ENCODE peak calls at places on chromosomes 3 and 15, in seven cellular contexts. One of them, this sample, is unnamed.

GRCh38 chr3:46990573-46991374 is 11.3 kb downstream of the NBEAL2 start:
- DNase-seq in HepG2: no peak
- DNase-seq in K562: no peak
- DNase-seq in transverse colon: peak
- DNase-seq in NB4: no peak
- DNase-seq in GM12891: no peak
- DNase-seq in body of pancreas: no peak
- DNase-seq in this sample: no peak

GRCh38 chr3:131216801-131217200 is 164.8 kb upstream of the NUDT16 start:
- DNase-seq in GM12891: no peak
- DNase-seq in HepG2: peak
- DNase-seq in K562: peak
- DNase-seq in NB4: peak
- DNase-seq in body of pancreas: no peak
- DNase-seq in transverse colon: no peak
- DNase-seq in this sample: peak

GRCh38 chr3:127103116-127103515 is 89.8 kb upstream of the PRR23E start:
- DNase-seq in HepG2: no peak
- DNase-seq in body of pancreas: no peak
- DNase-seq in GM12891: no peak
- DNase-seq in transverse colon: no peak
- DNase-seq in K562: no peak
- DNase-seq in NB4: no peak
- DNase-seq in this sample: no peak

GRCh38 chr3:114504941-114505632 is 211.3 kb downstream of the TIGIT start:
- DNase-seq in NB4: no peak
- DNase-seq in K562: no peak
- DNase-seq in HepG2: no peak
- DNase-seq in transverse colon: no peak
- DNase-seq in GM12891: no peak
- DNase-seq in body of pancreas: no peak
- DNase-seq in this sample: no peak

GRCh38 chr3:50204804-50205718 is at the start of gene SLC38A3:
- DNase-seq in NB4: peak
- DNase-seq in GM12891: no peak
- DNase-seq in K562: no peak
- DNase-seq in transverse colon: no peak
- DNase-seq in body of pancreas: peak
- DNase-seq in HepG2: no peak
- DNase-seq in this sample: no peak

GRCh38 chr3:132343018-132343612 is 25.9 kb downstream of the ACP3 start:
- DNase-seq in HepG2: peak
- DNase-seq in NB4: peak
- DNase-seq in body of pancreas: peak
- DNase-seq in transverse colon: peak
- DNase-seq in GM12891: no peak
- DNase-seq in K562: peak
- DNase-seq in this sample: no peak

GRCh38 chr15:39388118-39388517 is 192.8 kb upstream of the THBS1 start:
- DNase-seq in transverse colon: no peak
- DNase-seq in GM12891: no peak
- DNase-seq in K562: no peak
- DNase-seq in HepG2: peak
- DNase-seq in body of pancreas: no peak
- DNase-seq in NB4: peak
- DNase-seq in this sample: no peak

GRCh38 chr3:155230382-155230781 is 63.1 kb downstream of the STRIT1 start:
- DNase-seq in transverse colon: no peak
- DNase-seq in GM12891: no peak
- DNase-seq in NB4: no peak
- DNase-seq in K562: no peak
- DNase-seq in HepG2: no peak
- DNase-seq in body of pancreas: no peak
- DNase-seq in this sample: no peak

GRCh38 chr15:30036304-30036703 is 46.5 kb upstream of the GOLGA8J start:
- DNase-seq in HepG2: no peak
- DNase-seq in K562: no peak
- DNase-seq in NB4: no peak
- DNase-seq in body of pancreas: no peak
- DNase-seq in transverse colon: no peak
- DNase-seq in GM12891: no peak
- DNase-seq in this sample: no peak

GRCh38 chr3:148450819-148451218 is 246.9 kb upstream of the AGTR1 start:
- DNase-seq in HepG2: peak
- DNase-seq in K562: no peak
- DNase-seq in body of pancreas: peak
- DNase-seq in NB4: no peak
- DNase-seq in transverse colon: no peak
- DNase-seq in GM12891: no peak
- DNase-seq in this sample: no peak

GRCh38 chr15:54660356-54660755 is 536.4 kb downstream of the RSL24D1 start:
- DNase-seq in transverse colon: no peak
- DNase-seq in GM12891: no peak
- DNase-seq in HepG2: no peak
- DNase-seq in body of pancreas: no peak
- DNase-seq in NB4: no peak
- DNase-seq in K562: no peak
- DNase-seq in this sample: no peak

GRCh38 chr15:29822100-29822684 is at the start of gene TJP1:
- DNase-seq in K562: peak
- DNase-seq in NB4: no peak
- DNase-seq in HepG2: peak
- DNase-seq in body of pancreas: peak
- DNase-seq in transverse colon: peak
- DNase-seq in GM12891: no peak
- DNase-seq in this sample: peak

GRCh38 chr3:43699864-43700263 is 9.1 kb downstream of the ABHD5 start:
- DNase-seq in transverse colon: peak
- DNase-seq in K562: peak
- DNase-seq in body of pancreas: no peak
- DNase-seq in HepG2: no peak
- DNase-seq in NB4: no peak
- DNase-seq in GM12891: peak
- DNase-seq in this sample: no peak

GRCh38 chr3:55899887-55900286 is 412.8 kb upstream of the WNT5A start:
- DNase-seq in transverse colon: no peak
- DNase-seq in HepG2: peak
- DNase-seq in GM12891: no peak
- DNase-seq in body of pancreas: peak
- DNase-seq in K562: peak
- DNase-seq in NB4: peak
- DNase-seq in this sample: no peak

GRCh38 chr15:93837450-93837849 is 393.9 kb upstream of the MCTP2 start:
- DNase-seq in K562: no peak
- DNase-seq in NB4: no peak
- DNase-seq in GM12891: no peak
- DNase-seq in HepG2: no peak
- DNase-seq in body of pancreas: no peak
- DNase-seq in transverse colon: no peak
- DNase-seq in this sample: no peak

GRCh38 chr3:141840737-141841544 is 35.5 kb upstream of the ATP1B3 start:
- DNase-seq in NB4: no peak
- DNase-seq in GM12891: no peak
- DNase-seq in body of pancreas: no peak
- DNase-seq in transverse colon: no peak
- DNase-seq in K562: no peak
- DNase-seq in HepG2: no peak
- DNase-seq in this sample: peak

GRCh38 chr3:38581774-38582173 is 67.7 kb downstream of the SCN5A start:
- DNase-seq in body of pancreas: no peak
- DNase-seq in K562: no peak
- DNase-seq in transverse colon: peak
- DNase-seq in HepG2: no peak
- DNase-seq in GM12891: no peak
- DNase-seq in NB4: no peak
- DNase-seq in this sample: no peak

GRCh38 chr15:65834603-65835282 is 34.5 kb upstream of the RAB11A start:
- DNase-seq in HepG2: no peak
- DNase-seq in body of pancreas: no peak
- DNase-seq in K562: peak
- DNase-seq in transverse colon: no peak
- DNase-seq in NB4: no peak
- DNase-seq in GM12891: no peak
- DNase-seq in this sample: no peak

GRCh38 chr3:115713247-115713646 is 89.9 kb downstream of the GAP43 start:
- DNase-seq in NB4: no peak
- DNase-seq in body of pancreas: peak
- DNase-seq in GM12891: no peak
- DNase-seq in K562: no peak
- DNase-seq in HepG2: no peak
- DNase-seq in transverse colon: no peak
- DNase-seq in this sample: no peak

GRCh38 chr15:29337156-29337959 is 67.7 kb upstream of the NSMCE3 start:
- DNase-seq in NB4: no peak
- DNase-seq in transverse colon: no peak
- DNase-seq in GM12891: no peak
- DNase-seq in HepG2: no peak
- DNase-seq in K562: no peak
- DNase-seq in body of pancreas: peak
- DNase-seq in this sample: no peak

GRCh38 chr3:196803891-196804468 is 63.7 kb upstream of the SENP5 start:
- DNase-seq in GM12891: no peak
- DNase-seq in NB4: no peak
- DNase-seq in transverse colon: no peak
- DNase-seq in K562: no peak
- DNase-seq in HepG2: no peak
- DNase-seq in body of pancreas: no peak
- DNase-seq in this sample: no peak

GRCh38 chr3:31240013-31240412 is 292.7 kb upstream of the STT3B start:
- DNase-seq in transverse colon: no peak
- DNase-seq in GM12891: no peak
- DNase-seq in HepG2: no peak
- DNase-seq in body of pancreas: no peak
- DNase-seq in K562: no peak
- DNase-seq in NB4: no peak
- DNase-seq in this sample: no peak

GRCh38 chr3:143122089-143122430 is 2.5 kb downstream of the CHST2 start:
- DNase-seq in GM12891: no peak
- DNase-seq in NB4: no peak
- DNase-seq in body of pancreas: no peak
- DNase-seq in HepG2: no peak
- DNase-seq in transverse colon: no peak
- DNase-seq in K562: no peak
- DNase-seq in this sample: no peak

GRCh38 chr15:88382482-88382983 is 84.7 kb downstream of the MRPL46 start:
- DNase-seq in NB4: no peak
- DNase-seq in transverse colon: no peak
- DNase-seq in GM12891: no peak
- DNase-seq in body of pancreas: peak
- DNase-seq in HepG2: no peak
- DNase-seq in K562: no peak
- DNase-seq in this sample: no peak

GRCh38 chr3:133474251-133474801 is 74.5 kb downstream of the BFSP2 start:
- DNase-seq in body of pancreas: no peak
- DNase-seq in GM12891: no peak
- DNase-seq in transverse colon: no peak
- DNase-seq in HepG2: no peak
- DNase-seq in NB4: no peak
- DNase-seq in K562: no peak
- DNase-seq in this sample: no peak

GRCh38 chr3:185328324-185329004 is 34.5 kb upstream of the MAP3K13 start:
- DNase-seq in body of pancreas: peak
- DNase-seq in HepG2: peak
- DNase-seq in GM12891: no peak
- DNase-seq in NB4: no peak
- DNase-seq in K562: peak
- DNase-seq in transverse colon: peak
- DNase-seq in this sample: no peak

GRCh38 chr3:40109641-40110490 is 199.6 kb upstream of the EIF1B start:
- DNase-seq in K562: no peak
- DNase-seq in transverse colon: no peak
- DNase-seq in GM12891: no peak
- DNase-seq in HepG2: peak
- DNase-seq in NB4: no peak
- DNase-seq in body of pancreas: no peak
- DNase-seq in this sample: no peak

GRCh38 chr15:99967841-99968371 is 234.7 kb upstream of the LYSMD4 start:
- DNase-seq in body of pancreas: no peak
- DNase-seq in GM12891: no peak
- DNase-seq in K562: no peak
- DNase-seq in NB4: no peak
- DNase-seq in transverse colon: no peak
- DNase-seq in HepG2: no peak
- DNase-seq in this sample: no peak

GRCh38 chr15:62835351-62835750 is 207.2 kb upstream of the TPM1 start:
- DNase-seq in HepG2: no peak
- DNase-seq in body of pancreas: peak
- DNase-seq in K562: no peak
- DNase-seq in transverse colon: no peak
- DNase-seq in NB4: no peak
- DNase-seq in GM12891: no peak
- DNase-seq in this sample: no peak

GRCh38 chr3:64305731-64306130 is 80.5 kb upstream of the PRICKLE2 start:
- DNase-seq in NB4: no peak
- DNase-seq in body of pancreas: no peak
- DNase-seq in HepG2: no peak
- DNase-seq in transverse colon: no peak
- DNase-seq in GM12891: no peak
- DNase-seq in K562: no peak
- DNase-seq in this sample: no peak
- TF ChIP-seq POLR2A in NB4: no peak
- TF ChIP-seq POLR2A in body of pancreas: no peak
- TF ChIP-seq POLR2A in HepG2: no peak
- TF ChIP-seq POLR2A in transverse colon: no peak
- TF ChIP-seq POLR2A in GM12891: no peak
- TF ChIP-seq POLR2A in K562: no peak
- TF ChIP-seq POLR2A in this sample: no peak

DNA sequence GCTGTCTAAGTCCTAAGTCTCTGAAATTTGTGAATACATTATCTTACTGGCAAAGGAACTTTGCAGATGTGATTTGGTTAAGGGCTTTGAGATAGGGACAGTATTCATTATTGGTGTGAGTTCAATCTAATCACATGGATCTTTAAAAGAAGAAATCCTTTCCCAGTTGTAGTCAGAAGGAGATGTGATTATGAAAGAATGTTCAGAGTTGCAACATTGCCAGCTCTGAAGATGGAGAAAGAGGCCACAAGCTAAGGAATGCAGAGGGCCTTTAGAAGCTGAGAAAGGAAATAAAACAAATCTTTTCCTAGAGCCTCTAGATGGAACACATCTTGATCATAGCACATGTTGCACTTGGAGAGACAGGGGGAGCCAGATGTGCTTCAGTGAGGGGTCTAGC is 27.7 kb upstream of the SIAH2 start:
- DNase-seq in transverse colon: no peak
- DNase-seq in body of pancreas: no peak
- DNase-seq in HepG2: no peak
- DNase-seq in GM12891: no peak
- DNase-seq in K562: no peak
- DNase-seq in NB4: peak
- DNase-seq in this sample: no peak
- TF ChIP-seq POLR2A in transverse colon: no peak
- TF ChIP-seq POLR2A in body of pancreas: no peak
- TF ChIP-seq POLR2A in HepG2: no peak
- TF ChIP-seq POLR2A in GM12891: no peak
- TF ChIP-seq POLR2A in K562: no peak
- TF ChIP-seq POLR2A in NB4: no peak
- TF ChIP-seq POLR2A in this sample: no peak

GRCh38 chr3:10357095-10357494 is 36.2 kb upstream of the SEC13 start:
- DNase-seq in K562: no peak
- DNase-seq in transverse colon: no peak
- DNase-seq in NB4: no peak
- DNase-seq in GM12891: no peak
- DNase-seq in body of pancreas: no peak
- DNase-seq in HepG2: no peak
- DNase-seq in this sample: no peak
- TF ChIP-seq POLR2A in K562: no peak
- TF ChIP-seq POLR2A in transverse colon: no peak
- TF ChIP-seq POLR2A in NB4: no peak
- TF ChIP-seq POLR2A in GM12891: no peak
- TF ChIP-seq POLR2A in body of pancreas: no peak
- TF ChIP-seq POLR2A in HepG2: no peak
- TF ChIP-seq POLR2A in this sample: no peak

GRCh38 chr3:7193271-7193670 is 332.4 kb downstream of the GRM7 start:
- DNase-seq in K562: no peak
- DNase-seq in body of pancreas: no peak
- DNase-seq in transverse colon: no peak
- DNase-seq in NB4: no peak
- DNase-seq in GM12891: no peak
- DNase-seq in HepG2: no peak
- DNase-seq in this sample: no peak
- TF ChIP-seq POLR2A in K562: no peak
- TF ChIP-seq POLR2A in body of pancreas: no peak
- TF ChIP-seq POLR2A in transverse colon: no peak
- TF ChIP-seq POLR2A in NB4: no peak
- TF ChIP-seq POLR2A in GM12891: no peak
- TF ChIP-seq POLR2A in HepG2: no peak
- TF ChIP-seq POLR2A in this sample: no peak

This sample was measured in H54.